ENCODE peak calls at places on chromosomes 7 and 10, in six cellular contexts. M, O, Z, D, U and J are unnamed samples.

GRCh38 chr10:59181668-59182067 is 5.2 kb downstream of the PHYHIPL start:
- DNase-seq in M (peak), O (no peak), Z (no peak), D (peak), U (peak), J (no peak)

GRCh38 chr7:100476903-100477870 is 1.8 kb downstream of the TSC22D4 start:
- DNase-seq in M (no peak), O (no peak), Z (no peak), D (no peak), U (no peak), J (peak)

GRCh38 chr7:4277936-4278335 is 404.2 kb upstream of the FOXK1 start:
- DNase-seq in M (no peak), O (no peak), Z (peak), D (no peak), U (no peak), J (no peak)

GRCh38 chr7:699260-700170 is 27.0 kb upstream of the DNAAF5 start:
- DNase-seq in M (no peak), O (no peak), Z (peak), D (peak), U (no peak), J (no peak)

GRCh38 chr10:58839771-58840170 is 327.1 kb downstream of the BICC1 start:
- DNase-seq in M (no peak), O (no peak), Z (no peak), D (no peak), U (no peak), J (no peak)

GRCh38 chr7:101315336-101315735 is 6.3 kb downstream of the IFT22 start:
- DNase-seq in M (peak), O (no peak), Z (no peak), D (peak), U (no peak), J (no peak)

GRCh38 chr10:113616244-113617074 is 47.4 kb downstream of the NRAP start:
- DNase-seq in M (no peak), O (no peak), Z (no peak), D (no peak), U (peak), J (no peak)

GRCh38 chr10:46306550-46307184 is 19.9 kb downstream of the ANTXRL start:
- DNase-seq in M (no peak), O (no peak), Z (peak), D (no peak), U (no peak), J (no peak)

GRCh38 chr7:100677308-100678095 is 4.0 kb downstream of the GNB2 start:
- DNase-seq in M (no peak), O (no peak), Z (no peak), D (no peak), U (no peak), J (no peak)